ENCODE peak calls at places on chromosomes 13 and 19, in nine cellular contexts. One of them, this sample, is unnamed.

GRCh38 chr13:29561918-29562317 is 33.6 kb downstream of the SLC7A1 start:
- DNase-seq in stimulated activated naive CD8-positive, alpha-beta T cell treated with anti-CD3 and anti-CD28 coated beads, Interleukin-15, Interleukin-2, amounts not matched to agents 100 U/mL and 50 U/mL, for 24 hours: no peak
- DNase-seq in caudate nucleus: no peak
- DNase-seq in SW 1271: no peak
- DNase-seq in activated naive CD4-positive, alpha-beta T cell treated with Interleukin-2 at 50 U/mL for 16 hours: no peak
- DNase-seq in T-helper 22 cell: no peak
- DNase-seq in stimulated activated CD4-positive, alpha-beta T cell treated with anti-CD3 and anti-CD28 coated beads, TNF-alpha, amount 100 ng/mL, for 48 hours: no peak
- DNase-seq in HTR-8/SVneo: peak
- DNase-seq in stimulated activated CD8-positive, alpha-beta memory T cell treated with anti-CD3 and anti-CD28 coated beads, Interleukin-15, amount 100 ng/mL, for 1 hour: no peak
- DNase-seq in this sample: no peak

GRCh38 chr19:21483589-21484170 is 21.7 kb upstream of the ZNF429 start:
- DNase-seq in stimulated activated CD8-positive, alpha-beta memory T cell treated with anti-CD3 and anti-CD28 coated beads, Interleukin-15, amount 100 ng/mL, for 1 hour: peak
- DNase-seq in stimulated activated CD4-positive, alpha-beta T cell treated with anti-CD3 and anti-CD28 coated beads, TNF-alpha, amount 100 ng/mL, for 48 hours: peak
- DNase-seq in caudate nucleus: no peak
- DNase-seq in SW 1271: no peak
- DNase-seq in stimulated activated naive CD8-positive, alpha-beta T cell treated with anti-CD3 and anti-CD28 coated beads, Interleukin-15, Interleukin-2, amounts not matched to agents 100 U/mL and 50 U/mL, for 24 hours: peak
- DNase-seq in activated naive CD4-positive, alpha-beta T cell treated with Interleukin-2 at 50 U/mL for 16 hours: peak
- DNase-seq in HTR-8/SVneo: no peak
- DNase-seq in T-helper 22 cell: no peak
- DNase-seq in this sample: peak

GRCh38 chr19:2648528-2648937 is 54.0 kb downstream of the GNG7 start:
- DNase-seq in stimulated activated CD4-positive, alpha-beta T cell treated with anti-CD3 and anti-CD28 coated beads, TNF-alpha, amount 100 ng/mL, for 48 hours: peak
- DNase-seq in stimulated activated naive CD8-positive, alpha-beta T cell treated with anti-CD3 and anti-CD28 coated beads, Interleukin-15, Interleukin-2, amounts not matched to agents 100 U/mL and 50 U/mL, for 24 hours: peak
- DNase-seq in stimulated activated CD8-positive, alpha-beta memory T cell treated with anti-CD3 and anti-CD28 coated beads, Interleukin-15, amount 100 ng/mL, for 1 hour: peak
- DNase-seq in activated naive CD4-positive, alpha-beta T cell treated with Interleukin-2 at 50 U/mL for 16 hours: peak
- DNase-seq in T-helper 22 cell: peak
- DNase-seq in HTR-8/SVneo: peak
- DNase-seq in SW 1271: peak
- DNase-seq in caudate nucleus: peak
- DNase-seq in this sample: peak

GRCh38 chr19:18292810-18293641 is 11.6 kb upstream of the JUND start:
- DNase-seq in stimulated activated CD4-positive, alpha-beta T cell treated with anti-CD3 and anti-CD28 coated beads, TNF-alpha, amount 100 ng/mL, for 48 hours: peak
- DNase-seq in caudate nucleus: no peak
- DNase-seq in stimulated activated naive CD8-positive, alpha-beta T cell treated with anti-CD3 and anti-CD28 coated beads, Interleukin-15, Interleukin-2, amounts not matched to agents 100 U/mL and 50 U/mL, for 24 hours: peak
- DNase-seq in T-helper 22 cell: no peak
- DNase-seq in SW 1271: peak
- DNase-seq in stimulated activated CD8-positive, alpha-beta memory T cell treated with anti-CD3 and anti-CD28 coated beads, Interleukin-15, amount 100 ng/mL, for 1 hour: no peak
- DNase-seq in HTR-8/SVneo: peak
- DNase-seq in activated naive CD4-positive, alpha-beta T cell treated with Interleukin-2 at 50 U/mL for 16 hours: peak
- DNase-seq in this sample: peak

GRCh38 chr13:29943301-29944085 is 93.1 kb upstream of the UBL3 start:
- DNase-seq in stimulated activated CD8-positive, alpha-beta memory T cell treated with anti-CD3 and anti-CD28 coated beads, Interleukin-15, amount 100 ng/mL, for 1 hour: no peak
- DNase-seq in activated naive CD4-positive, alpha-beta T cell treated with Interleukin-2 at 50 U/mL for 16 hours: no peak
- DNase-seq in stimulated activated CD4-positive, alpha-beta T cell treated with anti-CD3 and anti-CD28 coated beads, TNF-alpha, amount 100 ng/mL, for 48 hours: no peak
- DNase-seq in T-helper 22 cell: no peak
- DNase-seq in SW 1271: no peak
- DNase-seq in HTR-8/SVneo: no peak
- DNase-seq in stimulated activated naive CD8-positive, alpha-beta T cell treated with anti-CD3 and anti-CD28 coated beads, Interleukin-15, Interleukin-2, amounts not matched to agents 100 U/mL and 50 U/mL, for 24 hours: no peak
- DNase-seq in caudate nucleus: no peak
- DNase-seq in this sample: peak

GRCh38 chr13:59422646-59423045 is 741.1 kb downstream of the DIAPH3 start:
- DNase-seq in stimulated activated CD4-positive, alpha-beta T cell treated with anti-CD3 and anti-CD28 coated beads, TNF-alpha, amount 100 ng/mL, for 48 hours: no peak
- DNase-seq in HTR-8/SVneo: no peak
- DNase-seq in stimulated activated CD8-positive, alpha-beta memory T cell treated with anti-CD3 and anti-CD28 coated beads, Interleukin-15, amount 100 ng/mL, for 1 hour: no peak
- DNase-seq in activated naive CD4-positive, alpha-beta T cell treated with Interleukin-2 at 50 U/mL for 16 hours: no peak
- DNase-seq in stimulated activated naive CD8-positive, alpha-beta T cell treated with anti-CD3 and anti-CD28 coated beads, Interleukin-15, Interleukin-2, amounts not matched to agents 100 U/mL and 50 U/mL, for 24 hours: no peak
- DNase-seq in SW 1271: no peak
- DNase-seq in T-helper 22 cell: no peak
- DNase-seq in caudate nucleus: no peak
- DNase-seq in this sample: no peak

GRCh38 chr13:65768545-65768944 is 1461.6 kb downstream of the PCDH9 start:
- DNase-seq in HTR-8/SVneo: no peak
- DNase-seq in caudate nucleus: no peak
- DNase-seq in stimulated activated naive CD8-positive, alpha-beta T cell treated with anti-CD3 and anti-CD28 coated beads, Interleukin-15, Interleukin-2, amounts not matched to agents 100 U/mL and 50 U/mL, for 24 hours: no peak
- DNase-seq in SW 1271: no peak
- DNase-seq in activated naive CD4-positive, alpha-beta T cell treated with Interleukin-2 at 50 U/mL for 16 hours: no peak
- DNase-seq in stimulated activated CD4-positive, alpha-beta T cell treated with anti-CD3 and anti-CD28 coated beads, TNF-alpha, amount 100 ng/mL, for 48 hours: no peak
- DNase-seq in T-helper 22 cell: no peak
- DNase-seq in stimulated activated CD8-positive, alpha-beta memory T cell treated with anti-CD3 and anti-CD28 coated beads, Interleukin-15, amount 100 ng/mL, for 1 hour: no peak
- DNase-seq in this sample: no peak

GRCh38 chr19:54577334-54577733 is 3.7 kb downstream of the LILRA2 start:
- DNase-seq in T-helper 22 cell: no peak
- DNase-seq in caudate nucleus: no peak
- DNase-seq in stimulated activated CD4-positive, alpha-beta T cell treated with anti-CD3 and anti-CD28 coated beads, TNF-alpha, amount 100 ng/mL, for 48 hours: no peak
- DNase-seq in stimulated activated naive CD8-positive, alpha-beta T cell treated with anti-CD3 and anti-CD28 coated beads, Interleukin-15, Interleukin-2, amounts not matched to agents 100 U/mL and 50 U/mL, for 24 hours: no peak
- DNase-seq in HTR-8/SVneo: no peak
- DNase-seq in stimulated activated CD8-positive, alpha-beta memory T cell treated with anti-CD3 and anti-CD28 coated beads, Interleukin-15, amount 100 ng/mL, for 1 hour: no peak
- DNase-seq in activated naive CD4-positive, alpha-beta T cell treated with Interleukin-2 at 50 U/mL for 16 hours: no peak
- DNase-seq in SW 1271: no peak
- DNase-seq in this sample: no peak

GRCh38 chr13:36074659-36075058 is 56.5 kb downstream of the DCLK1 start:
- DNase-seq in stimulated activated CD8-positive, alpha-beta memory T cell treated with anti-CD3 and anti-CD28 coated beads, Interleukin-15, amount 100 ng/mL, for 1 hour: no peak
- DNase-seq in stimulated activated naive CD8-positive, alpha-beta T cell treated with anti-CD3 and anti-CD28 coated beads, Interleukin-15, Interleukin-2, amounts not matched to agents 100 U/mL and 50 U/mL, for 24 hours: no peak
- DNase-seq in caudate nucleus: no peak
- DNase-seq in HTR-8/SVneo: no peak
- DNase-seq in activated naive CD4-positive, alpha-beta T cell treated with Interleukin-2 at 50 U/mL for 16 hours: no peak
- DNase-seq in SW 1271: no peak
- DNase-seq in stimulated activated CD4-positive, alpha-beta T cell treated with anti-CD3 and anti-CD28 coated beads, TNF-alpha, amount 100 ng/mL, for 48 hours: no peak
- DNase-seq in T-helper 22 cell: no peak
- DNase-seq in this sample: no peak

GRCh38 chr19:55578761-55579747 is 1.6 kb downstream of the ZNF579 start:
- DNase-seq in stimulated activated naive CD8-positive, alpha-beta T cell treated with anti-CD3 and anti-CD28 coated beads, Interleukin-15, Interleukin-2, amounts not matched to agents 100 U/mL and 50 U/mL, for 24 hours: no peak
- DNase-seq in stimulated activated CD4-positive, alpha-beta T cell treated with anti-CD3 and anti-CD28 coated beads, TNF-alpha, amount 100 ng/mL, for 48 hours: no peak
- DNase-seq in activated naive CD4-positive, alpha-beta T cell treated with Interleukin-2 at 50 U/mL for 16 hours: no peak
- DNase-seq in T-helper 22 cell: no peak
- DNase-seq in SW 1271: no peak
- DNase-seq in HTR-8/SVneo: no peak
- DNase-seq in stimulated activated CD8-positive, alpha-beta memory T cell treated with anti-CD3 and anti-CD28 coated beads, Interleukin-15, amount 100 ng/mL, for 1 hour: no peak
- DNase-seq in caudate nucleus: no peak
- DNase-seq in this sample: no peak

GRCh38 chr19:3073931-3074595 is 11.8 kb upstream of the TLE5 start:
- DNase-seq in T-helper 22 cell: no peak
- DNase-seq in stimulated activated CD8-positive, alpha-beta memory T cell treated with anti-CD3 and anti-CD28 coated beads, Interleukin-15, amount 100 ng/mL, for 1 hour: no peak
- DNase-seq in stimulated activated CD4-positive, alpha-beta T cell treated with anti-CD3 and anti-CD28 coated beads, TNF-alpha, amount 100 ng/mL, for 48 hours: no peak
- DNase-seq in caudate nucleus: no peak
- DNase-seq in activated naive CD4-positive, alpha-beta T cell treated with Interleukin-2 at 50 U/mL for 16 hours: no peak
- DNase-seq in SW 1271: no peak
- DNase-seq in HTR-8/SVneo: no peak
- DNase-seq in stimulated activated naive CD8-positive, alpha-beta T cell treated with anti-CD3 and anti-CD28 coated beads, Interleukin-15, Interleukin-2, amounts not matched to agents 100 U/mL and 50 U/mL, for 24 hours: no peak
- DNase-seq in this sample: no peak

GRCh38 chr19:23996549-23996948 is 81.9 kb downstream of the ZNF726 start:
- DNase-seq in stimulated activated CD4-positive, alpha-beta T cell treated with anti-CD3 and anti-CD28 coated beads, TNF-alpha, amount 100 ng/mL, for 48 hours: peak
- DNase-seq in stimulated activated CD8-positive, alpha-beta memory T cell treated with anti-CD3 and anti-CD28 coated beads, Interleukin-15, amount 100 ng/mL, for 1 hour: no peak
- DNase-seq in SW 1271: no peak
- DNase-seq in T-helper 22 cell: no peak
- DNase-seq in activated naive CD4-positive, alpha-beta T cell treated with Interleukin-2 at 50 U/mL for 16 hours: no peak
- DNase-seq in caudate nucleus: no peak
- DNase-seq in stimulated activated naive CD8-positive, alpha-beta T cell treated with anti-CD3 and anti-CD28 coated beads, Interleukin-15, Interleukin-2, amounts not matched to agents 100 U/mL and 50 U/mL, for 24 hours: peak
- DNase-seq in HTR-8/SVneo: no peak
- DNase-seq in this sample: no peak

GRCh38 chr13:113493315-113493951 is 2.9 kb upstream of the DCUN1D2 start:
- DNase-seq in activated naive CD4-positive, alpha-beta T cell treated with Interleukin-2 at 50 U/mL for 16 hours: no peak
- DNase-seq in T-helper 22 cell: no peak
- DNase-seq in stimulated activated CD8-positive, alpha-beta memory T cell treated with anti-CD3 and anti-CD28 coated beads, Interleukin-15, amount 100 ng/mL, for 1 hour: no peak
- DNase-seq in stimulated activated naive CD8-positive, alpha-beta T cell treated with anti-CD3 and anti-CD28 coated beads, Interleukin-15, Interleukin-2, amounts not matched to agents 100 U/mL and 50 U/mL, for 24 hours: no peak
- DNase-seq in SW 1271: peak
- DNase-seq in caudate nucleus: no peak
- DNase-seq in HTR-8/SVneo: peak
- DNase-seq in stimulated activated CD4-positive, alpha-beta T cell treated with anti-CD3 and anti-CD28 coated beads, TNF-alpha, amount 100 ng/mL, for 48 hours: no peak
- DNase-seq in this sample: no peak

GRCh38 chr19:15368798-15369593 is 10.6 kb downstream of the AKAP8 start:
- DNase-seq in stimulated activated CD8-positive, alpha-beta memory T cell treated with anti-CD3 and anti-CD28 coated beads, Interleukin-15, amount 100 ng/mL, for 1 hour: no peak
- DNase-seq in activated naive CD4-positive, alpha-beta T cell treated with Interleukin-2 at 50 U/mL for 16 hours: no peak
- DNase-seq in stimulated activated naive CD8-positive, alpha-beta T cell treated with anti-CD3 and anti-CD28 coated beads, Interleukin-15, Interleukin-2, amounts not matched to agents 100 U/mL and 50 U/mL, for 24 hours: no peak
- DNase-seq in SW 1271: no peak
- DNase-seq in stimulated activated CD4-positive, alpha-beta T cell treated with anti-CD3 and anti-CD28 coated beads, TNF-alpha, amount 100 ng/mL, for 48 hours: no peak
- DNase-seq in T-helper 22 cell: no peak
- DNase-seq in caudate nucleus: no peak
- DNase-seq in HTR-8/SVneo: no peak
- DNase-seq in this sample: no peak

GRCh38 chr13:87810391-87810801 is 139.2 kb downstream of the SLITRK5 start:
- DNase-seq in stimulated activated naive CD8-positive, alpha-beta T cell treated with anti-CD3 and anti-CD28 coated beads, Interleukin-15, Interleukin-2, amounts not matched to agents 100 U/mL and 50 U/mL, for 24 hours: no peak
- DNase-seq in SW 1271: no peak
- DNase-seq in activated naive CD4-positive, alpha-beta T cell treated with Interleukin-2 at 50 U/mL for 16 hours: no peak
- DNase-seq in T-helper 22 cell: no peak
- DNase-seq in stimulated activated CD4-positive, alpha-beta T cell treated with anti-CD3 and anti-CD28 coated beads, TNF-alpha, amount 100 ng/mL, for 48 hours: no peak
- DNase-seq in stimulated activated CD8-positive, alpha-beta memory T cell treated with anti-CD3 and anti-CD28 coated beads, Interleukin-15, amount 100 ng/mL, for 1 hour: no peak
- DNase-seq in HTR-8/SVneo: no peak
- DNase-seq in caudate nucleus: no peak
- DNase-seq in this sample: no peak

GRCh38 chr19:1763648-1764292 is 10.5 kb downstream of the ONECUT3 start:
- DNase-seq in caudate nucleus: no peak
- DNase-seq in stimulated activated CD4-positive, alpha-beta T cell treated with anti-CD3 and anti-CD28 coated beads, TNF-alpha, amount 100 ng/mL, for 48 hours: no peak
- DNase-seq in stimulated activated naive CD8-positive, alpha-beta T cell treated with anti-CD3 and anti-CD28 coated beads, Interleukin-15, Interleukin-2, amounts not matched to agents 100 U/mL and 50 U/mL, for 24 hours: no peak
- DNase-seq in HTR-8/SVneo: no peak
- DNase-seq in SW 1271: no peak
- DNase-seq in T-helper 22 cell: no peak
- DNase-seq in stimulated activated CD8-positive, alpha-beta memory T cell treated with anti-CD3 and anti-CD28 coated beads, Interleukin-15, amount 100 ng/mL, for 1 hour: no peak
- DNase-seq in activated naive CD4-positive, alpha-beta T cell treated with Interleukin-2 at 50 U/mL for 16 hours: no peak
- DNase-seq in this sample: no peak

GRCh38 chr19:14413765-14414171 is 5.4 kb downstream of the DDX39A start:
- DNase-seq in HTR-8/SVneo: no peak
- DNase-seq in SW 1271: no peak
- DNase-seq in T-helper 22 cell: no peak
- DNase-seq in activated naive CD4-positive, alpha-beta T cell treated with Interleukin-2 at 50 U/mL for 16 hours: no peak
- DNase-seq in stimulated activated naive CD8-positive, alpha-beta T cell treated with anti-CD3 and anti-CD28 coated beads, Interleukin-15, Interleukin-2, amounts not matched to agents 100 U/mL and 50 U/mL, for 24 hours: no peak
- DNase-seq in caudate nucleus: no peak
- DNase-seq in stimulated activated CD8-positive, alpha-beta memory T cell treated with anti-CD3 and anti-CD28 coated beads, Interleukin-15, amount 100 ng/mL, for 1 hour: no peak
- DNase-seq in stimulated activated CD4-positive, alpha-beta T cell treated with anti-CD3 and anti-CD28 coated beads, TNF-alpha, amount 100 ng/mL, for 48 hours: no peak
- DNase-seq in this sample: no peak

GRCh38 chr13:112447761-112448603 is 71.8 kb downstream of the SPACA7 start:
- DNase-seq in stimulated activated CD8-positive, alpha-beta memory T cell treated with anti-CD3 and anti-CD28 coated beads, Interleukin-15, amount 100 ng/mL, for 1 hour: no peak
- DNase-seq in caudate nucleus: no peak
- DNase-seq in stimulated activated CD4-positive, alpha-beta T cell treated with anti-CD3 and anti-CD28 coated beads, TNF-alpha, amount 100 ng/mL, for 48 hours: no peak
- DNase-seq in activated naive CD4-positive, alpha-beta T cell treated with Interleukin-2 at 50 U/mL for 16 hours: no peak
- DNase-seq in T-helper 22 cell: no peak
- DNase-seq in stimulated activated naive CD8-positive, alpha-beta T cell treated with anti-CD3 and anti-CD28 coated beads, Interleukin-15, Interleukin-2, amounts not matched to agents 100 U/mL and 50 U/mL, for 24 hours: no peak
- DNase-seq in SW 1271: no peak
- DNase-seq in HTR-8/SVneo: no peak
- DNase-seq in this sample: peak

GRCh38 chr19:34365463-34366401 is 736 bp downstream of the GPI start:
- DNase-seq in stimulated activated naive CD8-positive, alpha-beta T cell treated with anti-CD3 and anti-CD28 coated beads, Interleukin-15, Interleukin-2, amounts not matched to agents 100 U/mL and 50 U/mL, for 24 hours: no peak
- DNase-seq in T-helper 22 cell: no peak
- DNase-seq in caudate nucleus: no peak
- DNase-seq in SW 1271: no peak
- DNase-seq in activated naive CD4-positive, alpha-beta T cell treated with Interleukin-2 at 50 U/mL for 16 hours: peak
- DNase-seq in HTR-8/SVneo: no peak
- DNase-seq in stimulated activated CD8-positive, alpha-beta memory T cell treated with anti-CD3 and anti-CD28 coated beads, Interleukin-15, amount 100 ng/mL, for 1 hour: no peak
- DNase-seq in stimulated activated CD4-positive, alpha-beta T cell treated with anti-CD3 and anti-CD28 coated beads, TNF-alpha, amount 100 ng/mL, for 48 hours: no peak
- DNase-seq in this sample: peak

GRCh38 chr13:51151463-51151862 is 40.4 kb upstream of the C13orf42 start:
- DNase-seq in stimulated activated naive CD8-positive, alpha-beta T cell treated with anti-CD3 and anti-CD28 coated beads, Interleukin-15, Interleukin-2, amounts not matched to agents 100 U/mL and 50 U/mL, for 24 hours: no peak
- DNase-seq in T-helper 22 cell: no peak
- DNase-seq in HTR-8/SVneo: no peak
- DNase-seq in caudate nucleus: no peak
- DNase-seq in activated naive CD4-positive, alpha-beta T cell treated with Interleukin-2 at 50 U/mL for 16 hours: no peak
- DNase-seq in stimulated activated CD4-positive, alpha-beta T cell treated with anti-CD3 and anti-CD28 coated beads, TNF-alpha, amount 100 ng/mL, for 48 hours: no peak
- DNase-seq in SW 1271: no peak
- DNase-seq in stimulated activated CD8-positive, alpha-beta memory T cell treated with anti-CD3 and anti-CD28 coated beads, Interleukin-15, amount 100 ng/mL, for 1 hour: no peak
- DNase-seq in this sample: no peak

GRCh38 chr13:110907951-110908898 is 6.6 kb downstream of the ANKRD10 start:
- DNase-seq in HTR-8/SVneo: no peak
- DNase-seq in stimulated activated CD8-positive, alpha-beta memory T cell treated with anti-CD3 and anti-CD28 coated beads, Interleukin-15, amount 100 ng/mL, for 1 hour: no peak
- DNase-seq in caudate nucleus: no peak
- DNase-seq in activated naive CD4-positive, alpha-beta T cell treated with Interleukin-2 at 50 U/mL for 16 hours: no peak
- DNase-seq in stimulated activated naive CD8-positive, alpha-beta T cell treated with anti-CD3 and anti-CD28 coated beads, Interleukin-15, Interleukin-2, amounts not matched to agents 100 U/mL and 50 U/mL, for 24 hours: no peak
- DNase-seq in SW 1271: peak
- DNase-seq in T-helper 22 cell: no peak
- DNase-seq in stimulated activated CD4-positive, alpha-beta T cell treated with anti-CD3 and anti-CD28 coated beads, TNF-alpha, amount 100 ng/mL, for 48 hours: no peak
- DNase-seq in this sample: no peak

GRCh38 chr19:37914908-37915307 is 7.9 kb downstream of the SIPA1L3 start:
- DNase-seq in activated naive CD4-positive, alpha-beta T cell treated with Interleukin-2 at 50 U/mL for 16 hours: no peak
- DNase-seq in T-helper 22 cell: no peak
- DNase-seq in stimulated activated CD8-positive, alpha-beta memory T cell treated with anti-CD3 and anti-CD28 coated beads, Interleukin-15, amount 100 ng/mL, for 1 hour: no peak
- DNase-seq in stimulated activated CD4-positive, alpha-beta T cell treated with anti-CD3 and anti-CD28 coated beads, TNF-alpha, amount 100 ng/mL, for 48 hours: no peak
- DNase-seq in SW 1271: no peak
- DNase-seq in caudate nucleus: no peak
- DNase-seq in stimulated activated naive CD8-positive, alpha-beta T cell treated with anti-CD3 and anti-CD28 coated beads, Interleukin-15, Interleukin-2, amounts not matched to agents 100 U/mL and 50 U/mL, for 24 hours: no peak
- DNase-seq in HTR-8/SVneo: no peak
- DNase-seq in this sample: no peak

GRCh38 chr13:113828282-113828825 is 35.5 kb downstream of the GAS6 start:
- DNase-seq in caudate nucleus: no peak
- DNase-seq in activated naive CD4-positive, alpha-beta T cell treated with Interleukin-2 at 50 U/mL for 16 hours: no peak
- DNase-seq in stimulated activated CD8-positive, alpha-beta memory T cell treated with anti-CD3 and anti-CD28 coated beads, Interleukin-15, amount 100 ng/mL, for 1 hour: no peak
- DNase-seq in stimulated activated naive CD8-positive, alpha-beta T cell treated with anti-CD3 and anti-CD28 coated beads, Interleukin-15, Interleukin-2, amounts not matched to agents 100 U/mL and 50 U/mL, for 24 hours: no peak
- DNase-seq in T-helper 22 cell: no peak
- DNase-seq in SW 1271: no peak
- DNase-seq in stimulated activated CD4-positive, alpha-beta T cell treated with anti-CD3 and anti-CD28 coated beads, TNF-alpha, amount 100 ng/mL, for 48 hours: no peak
- DNase-seq in HTR-8/SVneo: no peak
- DNase-seq in this sample: no peak

This sample was measured in activated CD8-positive, alpha-beta memory T cell treated with anti-CD3 and anti-CD28 coated beads for 24 hours.